ENCODE peak calls at places on chromosomes 7 and 10, in five cellular contexts. C, J, K, Q and W are unnamed samples. For H3K4me1 and H3K27me3, the result is how much of the 10 kb centered on the place peaks cover.

GRCh38 chr10:119687192-119688032 is 36.2 kb downstream of the BAG3 start:
- DNase-seq in J (no peak), C (no peak), Q (no peak), K (no peak), W (no peak)

GRCh38 chr10:131818510-131819234 is 82.1 kb upstream of the PPP2R2D start:
- DNase-seq in Q (peak), C (no peak), J (no peak), K (no peak), W (no peak)

GRCh38 chr7:38339953-38340819 is 66.8 kb upstream of the TARP start:
- DNase-seq in Q (no peak), J (no peak), K (no peak), C (no peak), W (no peak)

GRCh38 chr10:124659380-124659779 is 84.8 kb downstream of the FAM53B start:
- DNase-seq in Q (no peak), C (no peak), J (no peak), K (no peak), W (no peak)

GRCh38 chr10:118721005-118721876 is 33.5 kb downstream of the CACUL1 start:
- DNase-seq in C (peak), K (no peak), Q (no peak), J (no peak), W (peak)

GRCh38 chr7:2495402-2496309 is 19.5 kb upstream of the GRIFIN start:
- DNase-seq in Q (no peak), K (no peak), C (no peak), J (no peak), W (peak)

GRCh38 chr7:111370002-111370401 is 192.3 kb downstream of the IMMP2L start:
- DNase-seq in K (no peak), J (no peak), C (no peak), Q (no peak), W (no peak)

GRCh38 chr7:41374150-41374848 is 328.6 kb downstream of the INHBA start:
- DNase-seq in Q (no peak), C (no peak), K (no peak), J (no peak), W (no peak)

DNA sequence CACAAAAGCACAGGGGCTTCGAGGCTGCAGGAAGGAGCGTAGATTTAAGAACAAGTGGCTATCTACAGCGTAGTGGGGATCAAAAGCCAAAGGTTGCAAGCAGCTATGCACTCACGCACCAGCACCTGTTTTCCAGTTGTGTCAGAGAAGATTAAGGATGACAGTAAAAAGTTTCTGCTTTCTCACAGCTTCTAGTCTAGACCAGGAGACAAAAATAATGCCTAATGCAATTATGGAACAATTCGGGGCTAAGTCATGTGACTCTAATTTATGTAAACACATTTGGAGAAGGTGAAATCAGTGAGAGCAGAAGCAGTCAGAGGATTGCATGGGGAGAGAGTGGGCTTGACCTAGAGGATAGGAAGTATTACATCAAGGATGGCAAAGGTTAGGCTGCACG is 48.0 kb upstream of the GPAM start:
- DNase-seq in J (no peak), C (no peak), K (no peak), Q (no peak), W (no peak)
- H3K4me1 ChIP-seq in J (under half), C (under half), K (under half), Q (under half), W (under half)

GRCh38 chr10:59560161-59560560 is 149.5 kb downstream of the SLC16A9 start:
- DNase-seq in K (no peak), Q (no peak), C (no peak), J (no peak), W (no peak)

GRCh38 chr10:59558066-59558465 is 151.6 kb downstream of the SLC16A9 start:
- DNase-seq in Q (no peak), J (no peak), K (no peak), C (no peak), W (no peak)

GRCh38 chr10:59557642-59558041 is 152.0 kb downstream of the SLC16A9 start:
- DNase-seq in J (no peak), K (no peak), C (no peak), Q (no peak), W (no peak)

GRCh38 chr10:59553127-59553649 is 156.5 kb downstream of the SLC16A9 start:
- DNase-seq in K (no peak), J (no peak), C (no peak), Q (no peak), W (no peak)

DNA sequence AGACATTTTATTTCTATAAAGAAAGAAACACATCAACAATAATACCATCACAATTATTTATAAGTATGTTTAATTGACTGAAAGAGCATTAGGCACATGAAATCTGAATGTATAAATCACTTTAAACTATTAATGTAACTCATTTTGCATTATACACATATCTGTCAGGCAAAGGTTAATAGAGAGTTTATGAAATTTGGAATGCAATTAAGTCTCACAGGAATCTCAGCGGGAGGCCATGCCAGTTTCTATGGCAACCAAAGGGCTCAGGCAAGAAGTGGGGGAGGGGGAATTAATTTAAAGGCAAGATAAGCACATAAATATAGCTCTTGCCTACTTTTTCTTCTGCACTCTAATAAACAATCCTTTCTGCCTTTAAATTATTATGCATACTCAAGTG is 152.6 kb downstream of the SLC16A9 start:
- DNase-seq in Q (no peak), K (no peak), J (no peak), C (no peak), W (no peak)
- H3K27ac ChIP-seq in Q (no peak), K (no peak), J (no peak), C (no peak), W (no peak)

DNA sequence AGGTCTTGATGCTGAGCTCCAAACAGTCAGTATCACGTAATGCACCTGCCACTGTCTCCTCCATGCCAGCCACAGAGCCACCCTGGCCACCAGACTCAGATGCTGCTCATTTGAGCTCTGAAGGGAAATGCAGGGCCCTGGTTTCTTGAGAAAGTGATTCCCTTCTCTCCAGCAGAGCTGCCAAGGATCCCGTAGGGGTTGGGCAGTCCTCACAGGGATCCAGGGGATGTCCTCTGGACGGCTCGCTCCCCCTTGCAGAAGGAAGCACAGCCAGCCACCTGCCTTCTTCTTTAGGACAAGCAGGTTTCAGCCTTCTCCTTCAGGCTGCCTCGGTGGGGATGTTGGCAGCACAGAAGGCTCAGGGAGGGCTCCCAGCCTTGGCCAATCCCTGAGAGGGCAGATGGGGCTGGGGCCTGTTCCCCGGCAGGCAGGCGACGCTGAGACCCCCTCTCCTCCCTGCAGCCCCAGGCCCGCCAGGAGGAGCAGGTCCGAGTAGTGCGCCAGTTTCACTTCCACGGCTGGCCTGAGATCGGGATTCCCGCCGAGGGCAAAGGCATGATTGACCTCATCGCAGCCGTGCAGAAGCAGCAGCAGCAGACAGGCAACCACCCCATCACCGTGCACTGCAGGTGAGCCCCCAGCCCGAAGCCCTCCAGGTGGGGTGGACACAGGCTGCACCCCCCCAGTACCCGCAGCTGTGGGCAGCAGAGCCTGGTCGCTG is 48.9 kb downstream of the MKI67 start:
- DNase-seq in K (no peak), C (no peak), J (no peak), Q (peak), W (no peak)
- H3K27me3 ChIP-seq in K (under half), C (under half), J (under half), Q (under half), W (under half)

DNA sequence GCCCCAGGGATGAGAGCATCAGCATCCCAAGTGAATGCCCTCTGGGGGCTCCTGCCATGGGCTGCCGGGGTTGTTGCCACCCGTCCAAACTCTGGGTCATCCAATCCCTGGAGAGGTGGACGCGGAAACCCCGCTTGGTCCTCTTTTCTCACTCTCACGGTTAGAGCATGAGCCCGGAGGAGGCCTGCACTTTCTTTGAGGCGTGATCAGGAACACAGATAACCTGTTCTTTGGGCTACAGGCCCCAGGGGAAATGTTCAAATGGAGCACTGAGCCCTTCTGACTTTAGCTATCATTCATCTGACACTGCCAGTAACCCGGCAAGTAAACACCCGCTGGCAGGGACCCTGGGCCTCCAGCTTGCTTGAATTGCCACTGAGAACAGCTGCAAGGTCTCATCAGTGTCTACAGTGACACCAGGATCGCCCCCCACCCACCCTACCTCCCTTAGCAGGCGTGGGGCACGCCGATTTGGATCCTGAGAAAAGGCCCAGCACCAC is 29.4 kb upstream of the SLF2 start:
- DNase-seq in C (no peak), Q (no peak), K (no peak), J (no peak), W (no peak)
- H3K4me1 ChIP-seq in C (under half), Q (under half), K (under half), J (under half), W (under half)

DNA sequence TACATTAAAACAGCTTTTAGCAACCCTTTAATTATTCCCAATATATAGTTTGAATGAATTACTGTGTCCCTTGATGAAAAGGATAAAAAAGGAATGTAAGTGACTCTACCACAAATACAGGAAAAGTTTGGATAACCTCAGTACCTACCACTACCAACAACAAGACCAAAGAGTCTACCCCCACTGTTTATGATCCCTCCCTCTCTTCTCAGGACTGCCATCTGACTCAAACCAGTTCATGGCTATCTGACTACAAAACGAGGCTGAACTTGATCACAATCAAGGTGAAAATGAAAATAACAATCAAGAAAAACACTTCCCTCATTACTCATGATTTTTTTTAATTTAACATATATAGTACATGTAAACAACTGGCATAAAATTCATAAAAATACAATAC is 108.7 kb downstream of the DPY19L1 start:
- DNase-seq in C (no peak), K (no peak), Q (no peak), J (no peak), W (no peak)
- H3K27ac ChIP-seq in C (no peak), K (no peak), Q (no peak), J (no peak), W (no peak)

GRCh38 chr10:102400598-102401321 is 5.3 kb downstream of the NFKB2 start:
- DNase-seq in Q (no peak), C (no peak), J (no peak), K (no peak), W (no peak)
- H3K27me3 ChIP-seq in Q (under half), C (under half), J (under half), K (under half), W (under half)

DNA sequence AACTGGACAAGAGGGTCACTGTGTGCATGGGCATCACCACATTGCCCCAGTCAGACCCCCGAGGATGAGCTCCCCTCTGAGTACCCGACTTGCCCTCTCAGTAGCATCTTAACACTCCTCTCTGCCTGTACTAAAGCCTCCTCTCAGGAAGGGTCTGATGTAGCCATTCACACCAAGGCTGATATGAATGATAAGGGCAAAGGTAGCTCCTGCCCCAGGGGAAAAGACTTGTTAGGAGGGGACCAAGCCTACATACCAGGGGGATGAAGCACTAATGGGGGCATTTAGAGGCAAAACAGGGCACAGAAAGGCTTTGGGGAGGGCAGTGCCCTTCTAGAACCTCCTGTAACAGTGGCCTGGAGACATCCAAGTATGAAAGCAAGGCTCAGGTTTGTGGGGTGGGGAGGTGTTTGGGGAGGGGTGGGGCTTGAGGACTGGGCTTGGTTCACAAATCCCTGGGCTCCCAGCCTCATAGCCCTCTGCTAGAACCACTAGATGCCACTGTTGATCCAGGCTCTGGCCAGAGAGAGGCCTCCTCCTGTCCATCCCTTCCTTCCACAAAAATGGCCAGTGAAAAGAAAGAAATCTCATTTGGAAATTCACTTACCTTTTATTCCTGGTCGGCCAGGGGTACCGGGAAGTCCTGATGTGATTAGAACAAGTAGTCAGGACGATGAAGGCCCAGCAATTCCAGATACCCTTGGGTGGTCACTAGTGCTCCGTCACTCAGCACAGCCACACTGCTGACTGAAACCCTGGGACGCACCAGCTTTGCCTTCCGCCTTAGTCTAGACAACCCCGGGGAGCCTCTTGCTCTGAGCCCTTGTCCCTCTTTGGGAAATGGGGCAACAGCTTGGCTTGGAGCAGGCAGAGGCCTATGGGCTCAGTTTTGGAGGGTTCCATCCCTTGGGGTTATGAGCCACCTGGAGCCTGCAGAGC is 40.3 kb downstream of the COL17A1 start:
- DNase-seq in J (no peak), Q (no peak), K (no peak), C (no peak), W (peak)
- H3K4me1 ChIP-seq in J (under half), Q (under half), K (under half), C (under half), W (under half)